ENCODE peak calls at places on chromosomes 6 and 20, in eight cellular contexts. M is COR-L47, K is mammary epithelial cell, S is SK-N-SH, P is DMS153, T is GM23338, O is GM19239, J is A172. I is an unnamed sample.

GRCh38 chr6:154412106-154412820 is 55.7 kb upstream of the IPCEF1 start:
- DNase-seq in M (no peak), K (no peak), S (no peak), P (no peak), T (no peak), O (no peak), J (no peak), I (no peak)

GRCh38 chr6:35273822-35274559 is 14.5 kb downstream of the ZNF76 start:
- DNase-seq in M (no peak), K (no peak), S (no peak), P (no peak), T (no peak), O (no peak), J (no peak), I (no peak)

GRCh38 chr20:35341366-35342028 is 49.3 kb upstream of the FAM83C start:
- DNase-seq in M (no peak), K (peak; percentile 43), S (no peak), P (no peak), T (no peak), O (no peak), J (peak; percentile 46), I (no peak)

GRCh38 chr6:69863766-69864165 is 2.6 kb upstream of the COL19A1 start:
- DNase-seq in M (no peak), K (no peak), S (no peak), P (no peak), T (no peak), O (no peak), J (no peak), I (no peak)

GRCh38 chr20:43993552-43993951 is 78.9 kb downstream of the TOX2 start:
- DNase-seq in M (no peak), K (no peak), S (no peak), P (no peak), T (no peak), O (no peak), J (no peak), I (no peak)

GRCh38 chr20:10596726-10597125 is 77.1 kb downstream of the JAG1 start:
- DNase-seq in M (no peak), K (peak; percentile 80), S (no peak), P (no peak), T (no peak), O (no peak), J (peak; percentile 80), I (no peak)

GRCh38 chr6:69072796-69073195 is 437.7 kb downstream of the ADGRB3 start:
- DNase-seq in M (no peak), K (no peak), S (no peak), P (no peak), T (no peak), O (no peak), J (no peak), I (no peak)

GRCh38 chr6:130927305-130927704 is 100.1 kb downstream of the SMLR1 start:
- DNase-seq in M (peak; percentile 49), K (peak; percentile 78), S (no peak), P (no peak), T (no peak), O (no peak), J (peak; percentile 62), I (no peak)

GRCh38 chr6:103707596-103708325 is 1152.0 kb downstream of the HACE1 start:
- DNase-seq in M (no peak), K (no peak), S (no peak), P (no peak), T (no peak), O (no peak), J (no peak), I (no peak)

GRCh38 chr6:34305982-34306702 is 57.3 kb upstream of the SMIM29 start:
- DNase-seq in M (no peak), K (no peak), S (no peak), P (no peak), T (no peak), O (no peak), J (no peak), I (no peak)

GRCh38 chr6:117149324-117149723 is 116.0 kb upstream of the VGLL2 start:
- DNase-seq in M (no peak), K (no peak), S (no peak), P (no peak), T (no peak), O (no peak), J (no peak), I (no peak)

GRCh38 chr6:38554700-38555413 is 84.9 kb downstream of the BTBD9 start:
- DNase-seq in M (no peak), K (peak; percentile 35), S (no peak), P (no peak), T (peak; percentile 11), O (no peak), J (peak; percentile 15), I (no peak)

GRCh38 chr20:2872304-2873009 is 824 bp upstream of the PTPRA start:
- DNase-seq in M (peak; percentile 50), K (peak; percentile 56), S (peak; percentile 79), P (no peak), T (peak; percentile 88), O (peak; percentile 56), J (no peak), I (no peak)

GRCh38 chr6:168362276-168362990 is 42.9 kb upstream of the DACT2 start:
- DNase-seq in M (no peak), K (no peak), S (no peak), P (no peak), T (no peak), O (no peak), J (no peak), I (no peak)

GRCh38 chr6:114194362-114195343 is 148.2 kb downstream of the HS3ST5 start:
- DNase-seq in M (no peak), K (peak; percentile 4), S (no peak), P (no peak), T (no peak), O (no peak), J (peak; percentile 14), I (no peak)

GRCh38 chr6:89842228-89842627 is 12.5 kb downstream of the CASP8AP2 start:
- DNase-seq in M (no peak), K (no peak), S (no peak), P (no peak), T (no peak), O (no peak), J (no peak), I (no peak)

GRCh38 chr6:54361734-54362133 is 53.5 kb downstream of the TINAG start:
- DNase-seq in M (no peak), K (peak; percentile 44), S (no peak), P (no peak), T (no peak), O (no peak), J (no peak), I (no peak)

GRCh38 chr6:129329677-129330076 is 380.3 kb downstream of the ARHGAP18 start:
- DNase-seq in M (no peak), K (no peak), S (no peak), P (no peak), T (no peak), O (no peak), J (no peak), I (no peak)

GRCh38 chr20:9331707-9332435 is 182.5 kb upstream of the LAMP5 start:
- DNase-seq in M (no peak), K (no peak), S (no peak), P (no peak), T (no peak), O (no peak), J (no peak), I (no peak)

GRCh38 chr6:130324657-130325056 is 41.2 kb upstream of the TMEM200A start:
- DNase-seq in M (no peak), K (peak; percentile 52), S (no peak), P (no peak), T (no peak), O (no peak), J (peak; percentile 30), I (no peak)

GRCh38 chr6:108946695-108947094 is 98.5 kb downstream of the ARMC2 start:
- DNase-seq in M (no peak), K (no peak), S (no peak), P (no peak), T (no peak), O (no peak), J (no peak), I (no peak)

GRCh38 chr6:72272958-72273357 is 348.9 kb upstream of the KCNQ5 start:
- DNase-seq in M (no peak), K (no peak), S (no peak), P (no peak), T (no peak), O (no peak), J (no peak), I (no peak)

GRCh38 chr20:1002682-1003561 is 811 bp upstream of the RSPO4 start:
- DNase-seq in M (no peak), K (no peak), S (peak; percentile 66), P (no peak), T (no peak), O (no peak), J (no peak), I (no peak)

GRCh38 chr6:122130026-122130348 is 269.5 kb upstream of the HSF2 start:
- DNase-seq in M (no peak), K (no peak), S (no peak), P (no peak), T (no peak), O (no peak), J (no peak), I (no peak)

GRCh38 chr20:25254986-25255680 is 7.2 kb downstream of the PYGB start:
- DNase-seq in M (no peak), K (peak; percentile 35), S (peak; percentile 68), P (no peak), T (no peak), O (no peak), J (peak; percentile 32), I (no peak)

GRCh38 chr6:106053484-106053883 is 32.7 kb upstream of the PRDM1 start:
- DNase-seq in M (no peak), K (no peak), S (no peak), P (no peak), T (no peak), O (no peak), J (no peak), I (no peak)

GRCh38 chr6:149501201-149501600 is 16.4 kb upstream of the ZC3H12D start:
- DNase-seq in M (no peak), K (no peak), S (no peak), P (no peak), T (no peak), O (no peak), J (no peak), I (no peak)

GRCh38 chr6:34284563-34285545 is 36.0 kb upstream of the SMIM29 start:
- DNase-seq in M (no peak), K (no peak), S (no peak), P (no peak), T (no peak), O (no peak), J (no peak), I (no peak)